ENCODE peak calls at places on chromosomes 16 and 17, in nine cellular contexts. I is amniotic stem cell, Q is choroid plexus epithelial cell, U is HuH-7, G is neural crest cell, C is prostate gland, F is BE2C, X is fibroblast of lung, Z is RPMI7951. K is an unnamed sample.
A peak's percentile ranks its signal among the peaks of the same experiment; 100 is the strongest.

GRCh38 chr17:37300683-37301082 is 75.1 kb upstream of the C17orf78 start:
- DNase-seq in I (no peak), Q (peak; percentile 36), U (no peak), G (no peak), C (no peak), F (no peak), X (no peak), Z (no peak), K (no peak)

GRCh38 chr16:89268987-89269735 is 51.7 kb downstream of the ZNF778 start:
- DNase-seq in I (no peak), Q (peak; percentile 76), U (no peak), G (no peak), C (no peak), F (no peak), X (peak; percentile 31), Z (peak; percentile 43), K (no peak)

GRCh38 chr17:71522383-71522782 is 598.4 kb upstream of the SOX9 start:
- DNase-seq in I (no peak), Q (no peak), U (no peak), G (no peak), C (no peak), F (no peak), X (peak; percentile 70), Z (peak; percentile 77), K (no peak)

GRCh38 chr17:50421308-50422031 is 4.5 kb upstream of the ACSF2 start:
- DNase-seq in I (no peak), Q (peak; percentile 60), U (no peak), G (no peak), C (no peak), F (no peak), X (no peak), Z (peak; percentile 22), K (peak; percentile 42)

GRCh38 chr16:11610580-11610979 is 23.9 kb upstream of the LITAF start:
- DNase-seq in I (no peak), Q (no peak), U (no peak), G (no peak), C (no peak), F (no peak), X (no peak), Z (no peak), K (no peak)

GRCh38 chr17:49729074-49729473 is 21.3 kb upstream of the SLC35B1 start:
- DNase-seq in I (no peak), Q (no peak), U (no peak), G (no peak), C (no peak), F (no peak), X (no peak), Z (no peak), K (no peak)

GRCh38 chr17:50218071-50218759 is 16.8 kb upstream of the COL1A1 start:
- DNase-seq in I (no peak), Q (peak; percentile 62), U (no peak), G (no peak), C (no peak), F (no peak), X (no peak), Z (no peak), K (no peak)

GRCh38 chr17:76353004-76353598 is 615 bp downstream of the PRPSAP1 start:
- DNase-seq in I (no peak), Q (no peak), U (peak; percentile 39), G (no peak), C (peak; percentile 10), F (peak; percentile 25), X (no peak), Z (peak; percentile 11), K (no peak)